ENCODE peak calls at places on chromosome 21, in four cellular contexts. F is heart right ventricle, W is transverse colon, L is IMR-90. H is an unnamed sample. For H3K9me3 and H3K4me1, the result is how much of the 10 kb centered on the place peaks cover.

GRCh38 chr21:32771134-32771523 is 426 bp downstream of the PAXBP1 start:
- DNase-seq in F (peak), L (peak), W (peak), H (peak)

GRCh38 chr21:32392880-32393676 is at the start of gene URB1:
- DNase-seq in L (peak), F (peak), W (peak), H (peak)

GRCh38 chr21:46187814-46188213 is 3.6 kb upstream of the SPATC1L start:
- DNase-seq in F (no peak), W (no peak), L (no peak), H (no peak)

GRCh38 chr21:38459490-38459889 is 38.8 kb downstream of the ERG start:
- DNase-seq in L (no peak), W (no peak), F (no peak), H (no peak)

GRCh38 chr21:38831526-38832467 is 26.1 kb downstream of the ETS2 start:
- DNase-seq in L (peak), W (peak), F (no peak), H (no peak)

GRCh38 chr21:38574895-38575294 is 76.6 kb upstream of the ERG start:
- DNase-seq in F (no peak), L (no peak), W (no peak), H (no peak)

GRCh38 chr21:25031750-25032149 is 575.5 kb downstream of the MRPL39 start:
- DNase-seq in L (no peak), F (no peak), W (no peak), H (no peak)

GRCh38 chr21:34213959-34214358 is 140.6 kb downstream of the MRPS6 start:
- DNase-seq in W (no peak), F (no peak), L (no peak), H (no peak)

GRCh38 chr21:35189077-35189863 is 140.2 kb upstream of the RUNX1 start:
- DNase-seq in L (peak), F (no peak), W (no peak), H (no peak)

GRCh38 chr21:17981060-17981459 is 161.9 kb upstream of the C21orf91 start:
- DNase-seq in L (no peak), F (no peak), W (no peak), H (no peak)

GRCh38 chr21:21232320-21232719 is 234.1 kb downstream of the NCAM2 start:
- DNase-seq in L (peak), W (peak), F (no peak), H (no peak)

GRCh38 chr21:25857308-25858099 is 122.7 kb downstream of the GABPA start:
- DNase-seq in W (no peak), L (no peak), F (no peak), H (no peak)

GRCh38 chr21:10627316-10627863 is 106.0 kb downstream of the TPTE start:
- DNase-seq in L (no peak), W (no peak), F (no peak), H (no peak)

GRCh38 chr21:37367301-37367757 is 756 bp downstream of the DYRK1A start:
- DNase-seq in W (peak), F (no peak), L (no peak), H (no peak)

GRCh38 chr21:36917487-36918158 is 48.8 kb downstream of the HLCS start:
- DNase-seq in F (no peak), L (peak), W (no peak), H (no peak)

GRCh38 chr21:32993894-32994293 is 31.8 kb upstream of the OLIG2 start:
- DNase-seq in L (no peak), W (no peak), F (no peak), H (no peak)

GRCh38 chr21:34113842-34114241 is 40.5 kb downstream of the MRPS6 start:
- DNase-seq in F (no peak), W (no peak), L (no peak), H (no peak)

GRCh38 chr21:29939859-29940245 is at the start of gene GRIK1:
- DNase-seq in F (no peak), W (no peak), L (no peak), H (no peak)

GRCh38 chr21:36709868-36710728 is 11.2 kb downstream of the SIM2 start:
- DNase-seq in W (peak), L (no peak), F (no peak), H (no peak)

GRCh38 chr21:33997432-33997831 is 75.9 kb upstream of the MRPS6 start:
- DNase-seq in F (no peak), W (no peak), L (no peak), H (no peak)

GRCh38 chr21:35475768-35476167 is 426.7 kb upstream of the RUNX1 start:
- DNase-seq in L (peak), F (no peak), W (no peak), H (no peak)

GRCh38 chr21:24861471-24861870 is 745.8 kb downstream of the MRPL39 start:
- DNase-seq in L (no peak), W (no peak), F (no peak), H (no peak)

GRCh38 chr21:19908386-19908785 is 1089.8 kb upstream of the NCAM2 start:
- DNase-seq in W (no peak), L (no peak), F (no peak), H (no peak)

GRCh38 chr21:46151989-46152938 is 3.1 kb downstream of the FTCD start:
- DNase-seq in L (no peak), F (no peak), W (no peak), H (peak)

GRCh38 chr21:24941316-24942185 is 665.7 kb downstream of the MRPL39 start:
- DNase-seq in W (no peak), F (no peak), L (no peak), H (no peak)

GRCh38 chr21:37868446-37868845 is 47.8 kb downstream of the KCNJ6 start:
- DNase-seq in W (no peak), F (no peak), L (no peak), H (no peak)

GRCh38 chr21:18142639-18143038 is 102.0 kb upstream of the CHODL start:
- DNase-seq in F (no peak), L (no peak), W (no peak), H (no peak)

GRCh38 chr21:30391615-30392014 is 4.2 kb upstream of the KRTAP13-1 start:
- DNase-seq in L (no peak), F (no peak), W (no peak), H (no peak)

GRCh38 chr21:25107708-25108107 is 499.6 kb downstream of the MRPL39 start:
- DNase-seq in W (no peak), F (no peak), L (peak), H (no peak)

GRCh38 chr21:29580886-29581285 is 282.2 kb downstream of the BACH1 start:
- DNase-seq in W (no peak), F (no peak), L (no peak), H (no peak)

GRCh38 chr21:30232011-30232410 is 16.1 kb upstream of the CLDN8 start:
- DNase-seq in L (no peak), F (no peak), W (no peak), H (no peak)

GRCh38 chr21:31347435-31348032 is 3.5 kb upstream of the TIAM1 start:
- DNase-seq in F (no peak), L (peak), W (no peak), H (no peak)

GRCh38 chr21:36994501-36995189 is 11.9 kb upstream of the RIPPLY3 start:
- DNase-seq in W (no peak), L (no peak), F (no peak), H (no peak)

GRCh38 chr21:32991299-32991850 is 34.4 kb upstream of the OLIG2 start:
- DNase-seq in W (no peak), L (no peak), F (no peak), H (no peak)

GRCh38 chr21:35862969-35863368 is 197.4 kb downstream of the SETD4 start:
- DNase-seq in W (no peak), F (no peak), L (no peak), H (no peak)

GRCh38 chr21:36700295-36700960 is 1.5 kb downstream of the SIM2 start:
- DNase-seq in W (no peak), L (no peak), F (no peak), H (no peak)

GRCh38 chr21:38930838-38931237 is 125.1 kb downstream of the ETS2 start:
- DNase-seq in W (no peak), F (no peak), L (peak), H (no peak)

GRCh38 chr21:36471254-36471723 is 8.6 kb downstream of the CLDN14 start:
- DNase-seq in W (no peak), L (peak), F (no peak), H (no peak)

GRCh38 chr21:34335316-34335715 is 28.5 kb upstream of the KCNE2 start:
- DNase-seq in L (no peak), F (no peak), W (no peak), H (no peak)

GRCh38 chr21:27839512-27840115 is 872.7 kb upstream of the ADAMTS5 start:
- DNase-seq in W (no peak), L (no peak), F (no peak), H (no peak)
- H3K9me3 ChIP-seq in W (under half), L (under half), F (under half), H (under half)

DNA sequence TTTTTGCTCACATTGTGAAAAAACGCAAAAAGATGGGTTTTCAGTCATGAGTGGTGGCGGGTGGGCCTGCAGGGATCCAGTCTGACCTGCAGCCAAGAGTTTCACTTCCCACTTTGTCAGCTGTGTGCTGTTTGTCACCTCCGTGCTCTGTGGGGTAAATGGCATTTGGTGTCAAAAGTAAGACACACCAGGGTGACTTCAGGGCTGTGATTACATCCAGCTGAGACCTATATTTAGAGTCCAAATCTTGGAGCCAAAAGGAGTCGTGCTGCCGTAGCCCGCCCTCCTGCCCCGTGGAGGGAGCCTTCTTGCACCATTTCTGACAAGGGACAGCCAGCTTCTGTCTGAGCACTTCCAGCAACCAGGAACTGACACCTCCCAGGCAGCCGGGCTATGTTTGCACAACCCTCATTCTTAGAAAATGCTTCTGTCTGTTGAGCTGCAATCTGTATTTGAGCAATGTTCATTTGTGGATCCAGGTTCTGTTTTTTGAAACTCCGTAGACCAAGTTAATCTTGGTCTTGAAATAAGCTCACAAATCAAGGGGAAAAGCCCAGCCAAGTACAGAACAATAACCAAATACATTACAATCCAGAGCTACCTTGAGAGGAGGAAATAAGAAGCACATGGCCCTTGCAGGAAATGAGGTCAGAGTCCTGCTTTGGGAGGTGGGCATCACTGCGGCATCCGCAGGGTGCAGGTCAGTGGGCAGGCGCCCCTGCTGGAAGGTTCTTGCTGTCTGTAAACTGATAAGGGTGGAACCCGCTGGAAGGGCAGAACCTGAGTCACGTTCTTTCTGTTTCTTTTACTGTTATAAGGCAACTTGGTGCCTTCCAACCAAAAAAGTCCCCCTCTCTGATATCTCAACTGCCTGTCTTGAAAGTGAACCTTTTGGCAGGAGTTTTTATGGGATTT is 14.4 kb downstream of the ABCG1 start:
- DNase-seq in F (peak), W (peak), L (peak), H (peak)
- H3K4me1 ChIP-seq in F (half or more), W (under half), L (under half), H (half or more)

GRCh38 chr21:44905016-44905724 is 15.5 kb downstream of the ITGB2 start:
- DNase-seq in F (no peak), W (no peak), L (no peak), H (no peak)

GRCh38 chr21:44904141-44904923 is 16.4 kb downstream of the ITGB2 start:
- DNase-seq in W (no peak), F (no peak), L (no peak), H (peak)

GRCh38 chr21:44907225-44907965 is 13.3 kb downstream of the ITGB2 start:
- DNase-seq in W (no peak), F (peak), L (no peak), H (no peak)

GRCh38 chr21:44903689-44904088 is 17.0 kb downstream of the ITGB2 start:
- DNase-seq in F (peak), L (no peak), W (no peak), H (no peak)

GRCh38 chr21:44905725-44906084 is 15.0 kb downstream of the ITGB2 start:
- DNase-seq in L (no peak), W (no peak), F (no peak), H (no peak)
- H3K4me3 ChIP-seq in L (no peak), W (no peak), F (no peak), H (no peak)

DNA sequence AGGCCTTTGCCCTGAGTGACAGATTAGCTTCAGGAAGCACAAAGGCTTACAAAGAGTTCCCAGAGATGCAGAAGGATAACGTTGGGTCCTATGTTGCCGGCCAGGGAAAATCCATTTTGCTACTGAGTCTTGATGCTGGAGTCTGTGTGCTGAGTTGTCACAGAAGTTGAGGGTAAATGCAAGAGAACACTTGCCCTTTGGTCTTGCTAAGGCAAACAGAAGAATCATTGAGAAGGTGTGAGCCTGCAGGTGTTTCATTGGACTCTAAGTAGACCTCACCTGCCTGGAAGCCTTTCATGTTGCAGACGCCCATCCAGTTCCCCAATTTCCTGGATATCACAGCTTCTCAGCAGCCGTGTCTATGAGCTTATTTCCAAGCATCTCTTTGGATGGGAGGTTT is 105.2 kb downstream of the PCP4 start:
- DNase-seq in L (no peak), F (no peak), W (no peak), H (no peak)
- H3K9me3 ChIP-seq in L (under half), F (under half), W (under half), H (under half)

GRCh38 chr21:45041351-45041805 is 33.0 kb upstream of the ADARB1 start:
- DNase-seq in L (peak), W (peak), F (peak), H (peak)
- H3K4me1 ChIP-seq in L (under half), W (under half), F (under half), H (under half)

DNA sequence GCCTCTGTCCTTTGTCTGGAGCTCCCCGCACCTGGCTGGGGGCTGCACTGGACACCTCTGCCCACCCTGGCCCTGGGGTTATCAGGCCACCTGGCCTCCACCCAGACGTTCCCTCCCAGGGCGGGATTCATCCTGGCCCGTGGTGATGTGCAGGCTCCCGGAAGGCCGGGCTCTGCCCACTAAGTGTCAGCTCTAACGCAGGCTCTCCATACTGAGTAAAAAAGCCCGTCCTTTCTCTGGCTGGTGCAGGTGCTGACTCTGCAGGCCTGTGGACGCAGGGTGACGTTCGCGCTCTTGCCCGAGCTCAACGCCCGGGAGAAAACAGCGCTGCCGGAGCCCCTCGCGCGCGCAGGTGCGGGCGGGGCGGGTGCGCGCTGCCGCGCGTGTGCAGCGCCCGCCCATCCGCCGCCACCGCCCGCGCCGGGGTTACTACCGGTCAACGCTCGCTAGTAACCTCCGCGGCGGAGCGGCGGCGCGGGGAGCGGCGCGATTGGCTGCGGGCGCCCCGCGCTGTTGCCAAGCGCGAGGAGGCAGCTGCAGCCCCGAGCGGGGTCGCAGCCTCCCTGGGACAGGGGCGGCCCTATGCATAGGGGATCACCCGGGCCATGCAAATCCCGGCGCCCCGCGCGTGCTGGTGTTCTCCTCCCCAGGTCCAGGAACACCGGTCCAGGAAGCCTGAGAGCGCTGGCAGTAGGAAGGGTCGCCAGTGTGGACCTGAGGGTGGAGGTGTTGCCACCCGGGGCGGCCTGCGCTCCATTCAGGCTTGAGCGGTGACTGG is 15.7 kb downstream of the ABCG1 start:
- DNase-seq in F (peak), W (peak), L (peak), H (peak)
- H3K4me3 ChIP-seq in F (no peak), W (peak), L (peak), H (no peak)

DNA sequence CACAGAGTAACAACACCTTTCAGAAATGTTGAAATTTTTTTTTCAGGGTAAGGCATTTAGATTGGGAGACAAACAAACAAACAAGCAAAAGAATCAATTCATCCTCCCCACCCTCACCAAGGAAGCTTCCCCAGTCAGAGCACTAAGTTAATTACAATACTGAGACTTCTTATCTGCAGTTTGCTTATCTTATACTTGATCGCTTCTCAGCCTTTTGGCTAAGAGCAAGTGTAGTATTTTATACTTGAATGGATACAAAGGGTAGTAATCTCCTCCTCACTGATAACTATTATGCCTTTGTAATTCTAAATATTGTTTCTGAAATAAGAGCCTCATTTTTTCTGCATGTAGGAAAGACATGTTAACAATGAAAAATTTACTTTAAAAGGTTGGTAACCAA is 54.4 kb downstream of the ADAMTS5 start:
- DNase-seq in W (no peak), L (no peak), F (no peak), H (no peak)
- H3K9me3 ChIP-seq in W (under half), L (under half), F (under half), H (under half)

GRCh38 chr21:45086342-45086958 is 12.1 kb downstream of the ADARB1 start:
- DNase-seq in W (no peak), L (no peak), F (no peak), H (no peak)

GRCh38 chr21:45087022-45087823 is 12.8 kb downstream of the ADARB1 start:
- DNase-seq in W (no peak), F (no peak), L (peak), H (no peak)

GRCh38 chr21:45089964-45090363 is 15.6 kb downstream of the ADARB1 start:
- DNase-seq in W (no peak), L (no peak), F (no peak), H (no peak)

GRCh38 chr21:45088729-45089128 is 14.3 kb downstream of the ADARB1 start:
- DNase-seq in F (no peak), L (no peak), W (no peak), H (no peak)

GRCh38 chr21:45088116-45088515 is 13.7 kb downstream of the ADARB1 start:
- DNase-seq in L (no peak), W (no peak), F (no peak), H (no peak)
- H3K4me1 ChIP-seq in L (under half), W (under half), F (half or more), H (under half)

H was measured in mucosa of descending colon.